ENCODE peak calls at places on chromosomes 7 and 10, in seven cellular contexts. L is small intestine, R is OCI-LY7, I is lower lobe of right lung, Z is upper lobe of right lung, P is brain microvascular endothelial cell, X is adrenal gland. T is an unnamed sample.

GRCh38 chr7:1227814-1228534 is 4.7 kb upstream of the UNCX start:
- DNase-seq in L (no peak), R (no peak), I (no peak), Z (no peak), P (no peak), X (no peak), T (no peak)

GRCh38 chr10:132307823-132308587 is at the start of gene STK32C:
- DNase-seq in L (peak), R (peak), I (peak), Z (peak), P (peak), X (peak), T (peak)

GRCh38 chr7:119945822-119946221 is 327.2 kb upstream of the KCND2 start:
- DNase-seq in L (no peak), R (no peak), I (no peak), Z (no peak), P (no peak), X (no peak), T (no peak)

GRCh38 chr10:131444862-131445461 is 133.4 kb upstream of the TCERG1L start:
- DNase-seq in L (no peak), R (no peak), I (no peak), Z (peak), P (no peak), X (peak), T (no peak)

GRCh38 chr10:89043052-89043451 is 52.5 kb downstream of the FAS start:
- DNase-seq in L (no peak), R (no peak), I (no peak), Z (no peak), P (no peak), X (no peak), T (no peak)

GRCh38 chr7:56287429-56288138 is 171.4 kb upstream of the NUPR2 start:
- DNase-seq in L (no peak), R (no peak), I (no peak), Z (peak), P (no peak), X (peak), T (no peak)

GRCh38 chr7:842436-843031 is 10.3 kb downstream of the SUN1 start:
- DNase-seq in L (no peak), R (no peak), I (peak), Z (no peak), P (no peak), X (peak), T (no peak)

GRCh38 chr10:104350146-104350635 is 3.4 kb upstream of the CFAP58 start:
- DNase-seq in L (peak), R (peak), I (no peak), Z (no peak), P (no peak), X (no peak), T (no peak)

GRCh38 chr10:69890065-69890831 is 88.5 kb downstream of the COL13A1 start:
- DNase-seq in L (peak), R (no peak), I (no peak), Z (no peak), P (no peak), X (no peak), T (no peak)

GRCh38 chr10:124659380-124659779 is 84.8 kb downstream of the FAM53B start:
- DNase-seq in L (no peak), R (no peak), I (no peak), Z (no peak), P (no peak), X (no peak), T (no peak)

GRCh38 chr10:89337493-89337892 is 9.7 kb downstream of the IFIT3 start:
- DNase-seq in L (peak), R (no peak), I (no peak), Z (no peak), P (peak), X (no peak), T (no peak)

GRCh38 chr10:78513986-78514385 is 480.3 kb downstream of the RPS24 start:
- DNase-seq in L (no peak), R (no peak), I (no peak), Z (no peak), P (no peak), X (peak), T (no peak)

GRCh38 chr7:130147710-130148325 is 57.4 kb downstream of the TMEM209 start:
- DNase-seq in L (no peak), R (no peak), I (no peak), Z (no peak), P (no peak), X (peak), T (no peak)

GRCh38 chr7:150703209-150703608 is 13.2 kb upstream of the GIMAP1 start:
- DNase-seq in L (no peak), R (no peak), I (no peak), Z (no peak), P (no peak), X (no peak), T (no peak)

GRCh38 chr10:100209303-100209702 is 20.1 kb downstream of the CHUK start:
- DNase-seq in L (no peak), R (no peak), I (no peak), Z (no peak), P (peak), X (no peak), T (no peak)

GRCh38 chr10:125722811-125723210 is 3.3 kb downstream of the EDRF1 start:
- DNase-seq in L (no peak), R (no peak), I (no peak), Z (no peak), P (no peak), X (no peak), T (no peak)
- H3K27ac ChIP-seq in L (no peak), R (peak), I (no peak), Z (no peak), P (no peak), X (no peak), T (no peak)

DNA sequence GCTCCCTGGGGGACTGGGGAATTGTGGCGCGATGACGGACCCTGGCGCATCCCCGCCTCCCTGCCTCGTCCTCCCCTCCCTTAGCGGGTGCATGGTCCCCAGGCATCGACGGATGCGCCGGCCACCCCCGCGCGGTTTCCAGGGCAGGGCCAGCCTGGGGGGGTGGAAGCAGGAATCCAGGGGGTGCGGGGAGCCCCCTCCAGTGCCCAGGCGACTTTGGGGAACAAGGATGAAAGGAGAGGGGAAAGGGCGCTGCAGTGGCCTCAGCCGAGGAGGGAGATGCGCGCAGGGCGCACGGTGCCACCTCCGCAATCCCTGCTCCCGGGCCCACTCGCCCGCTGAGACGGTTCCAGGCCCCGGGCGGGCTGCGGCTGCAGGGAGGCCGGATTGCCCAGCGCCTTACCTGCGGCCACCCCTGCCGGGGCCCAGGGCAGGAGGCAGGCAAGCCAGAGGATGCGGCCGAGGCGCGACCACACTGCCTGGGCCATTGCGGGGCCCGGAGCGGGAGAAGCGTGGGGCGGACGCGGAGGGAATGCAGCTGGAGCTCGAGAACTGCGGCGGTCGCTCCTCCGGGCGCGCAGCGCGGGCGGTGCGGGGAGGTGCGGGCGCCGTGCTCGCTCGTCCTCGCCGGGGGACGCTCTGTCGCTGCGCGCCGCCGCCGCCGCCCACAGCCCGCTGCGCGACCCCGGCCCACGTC is at the start of gene TMEM130:
- DNase-seq in L (no peak), R (no peak), I (peak), Z (peak), P (no peak), X (no peak), T (no peak)
- H3K4me3 ChIP-seq in L (peak), R (peak), I (peak), Z (peak), P (peak), X (no peak), T (peak)

GRCh38 chr10:4825456-4825867 is 545 bp upstream of the AKR1E2 start:
- DNase-seq in L (no peak), R (no peak), I (no peak), Z (no peak), P (no peak), X (no peak), T (no peak)
- H3K27ac ChIP-seq in L (no peak), R (no peak), I (peak), Z (peak), P (no peak), X (peak), T (peak)

GRCh38 chr10:86968994-86969355 is 693 bp downstream of the ADIRF start:
- DNase-seq in L (no peak), R (no peak), I (no peak), Z (no peak), P (no peak), X (peak), T (no peak)

GRCh38 chr10:86969421-86970041 is 1.2 kb downstream of the ADIRF start:
- DNase-seq in L (peak), R (no peak), I (no peak), Z (no peak), P (no peak), X (peak), T (no peak)

GRCh38 chr10:86966008-86966654 is 2.2 kb upstream of the ADIRF start:
- DNase-seq in L (no peak), R (no peak), I (no peak), Z (no peak), P (no peak), X (no peak), T (no peak)

GRCh38 chr10:86968271-86968993 is at the start of gene ADIRF:
- DNase-seq in L (peak), R (no peak), I (peak), Z (peak), P (no peak), X (peak), T (peak)

DNA sequence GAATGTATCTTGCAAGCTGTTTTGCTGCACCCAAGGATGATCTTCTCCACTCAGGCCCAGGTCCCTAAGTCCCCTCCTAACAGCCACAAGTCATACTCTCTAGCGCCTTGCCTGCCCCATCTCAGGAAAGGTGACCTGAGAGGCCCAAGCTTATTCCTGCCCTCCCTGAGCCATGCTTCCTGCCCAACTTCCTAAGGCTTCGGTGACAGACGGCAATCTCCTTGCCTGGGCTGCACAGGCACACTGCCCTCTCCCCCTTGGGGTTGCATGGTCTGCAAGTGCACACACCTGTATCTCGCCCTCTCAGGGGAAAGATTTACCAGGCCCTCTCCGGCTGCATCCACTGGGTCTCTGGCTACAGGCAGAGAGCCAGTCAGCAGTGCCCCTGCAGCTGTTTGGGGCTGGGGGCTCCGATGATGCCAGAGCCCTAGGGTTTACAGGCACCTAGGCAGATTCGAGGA is 771 bp upstream of the ADIRF start:
- DNase-seq in L (no peak), R (no peak), I (no peak), Z (no peak), P (no peak), X (peak), T (peak)
- H3K4me3 ChIP-seq in L (no peak), R (no peak), I (peak), Z (peak), P (no peak), X (no peak), T (peak)

GRCh38 chr10:31739759-31740158 is 188.9 kb downstream of the ARHGAP12 start:
- DNase-seq in L (no peak), R (no peak), I (no peak), Z (no peak), P (peak), X (no peak), T (no peak)
- H3K27ac ChIP-seq in L (no peak), R (no peak), I (no peak), Z (no peak), P (no peak), X (peak), T (no peak)

GRCh38 chr7:45028920-45029344 is 28.9 kb downstream of the CCM2 start:
- DNase-seq in L (no peak), R (no peak), I (no peak), Z (no peak), P (no peak), X (peak), T (peak)
- H3K4me3 ChIP-seq in L (peak), R (no peak), I (peak), Z (peak), P (no peak), X (no peak), T (no peak)

DNA sequence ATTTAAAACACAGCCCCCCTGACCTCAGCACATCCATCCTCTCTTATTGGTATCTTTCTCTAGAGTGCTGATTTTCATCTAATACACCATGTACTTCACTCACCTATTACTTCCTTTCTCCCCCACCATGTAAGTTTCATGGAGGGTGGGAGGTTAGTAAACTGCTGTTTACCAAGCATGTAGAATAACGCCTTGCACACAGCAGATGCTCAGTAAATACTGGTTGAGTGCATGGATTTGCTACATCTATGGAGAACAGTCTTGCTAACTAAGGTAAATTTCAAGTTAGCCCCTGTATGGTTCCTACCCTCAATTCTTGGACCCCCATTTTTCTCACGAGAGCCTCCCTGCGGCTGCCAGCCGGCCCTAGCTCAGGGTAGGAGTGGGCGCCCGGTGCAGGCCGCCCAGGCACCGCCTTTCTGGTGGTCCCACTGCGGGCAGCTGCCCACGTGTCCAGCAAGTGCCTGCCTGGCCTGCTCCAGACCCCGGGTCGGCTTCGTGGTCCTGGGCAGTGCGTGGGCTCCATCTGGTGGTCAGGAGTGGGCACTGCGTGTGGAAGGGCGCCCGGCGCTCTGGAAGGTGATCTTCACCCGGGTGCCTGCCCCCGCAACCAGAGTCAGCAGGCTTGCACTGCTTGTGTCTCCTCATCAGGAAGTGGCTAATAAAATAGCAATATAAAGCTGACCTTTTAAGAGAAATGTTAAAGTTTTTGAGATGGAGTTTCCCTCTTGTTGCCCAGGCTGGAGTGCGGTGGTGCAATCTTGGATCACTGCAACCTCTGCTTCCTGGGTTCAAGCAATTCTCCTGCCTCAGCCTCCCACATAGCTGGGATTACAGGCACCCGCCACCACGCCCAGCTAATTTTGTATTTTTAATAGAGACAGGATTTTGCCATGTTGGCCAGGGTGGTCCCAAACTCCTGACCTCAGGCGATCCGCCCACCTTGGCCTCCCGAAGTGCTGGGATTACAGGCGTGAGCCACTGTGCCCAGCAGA is 63.3 kb upstream of the DNAJB6 start:
- DNase-seq in L (peak), R (peak), I (peak), Z (peak), P (peak), X (peak), T (peak)
- H3K27ac ChIP-seq in L (no peak), R (no peak), I (no peak), Z (no peak), P (no peak), X (no peak), T (peak)

T was measured in tibial artery.